ENCODE peak calls at places on chromosomes 2 and 18, in nine cellular contexts. D is bronchial epithelial cell, Z is psoas muscle, B is cardiac fibroblast, F is fibroblast of lung, J is transverse colon, Q is astrocyte of the spinal cord, T is ovary, O is tibial artery. Y is an unnamed sample.

GRCh38 chr2:70948350-70949003 is 12.8 kb downstream of the ATP6V1B1 start:
- DNase-seq in B (peak), T (peak), Q (peak), D (peak), Z (peak), F (peak), O (peak), J (peak), Y (peak)

GRCh38 chr2:100141906-100142305 is 484 bp downstream of the AFF3 start:
- DNase-seq in F (no peak), J (no peak), T (no peak), O (no peak), Q (no peak), Z (no peak), D (no peak), B (no peak), Y (no peak)

GRCh38 chr2:6896930-6897759 is 19.6 kb downstream of the RSAD2 start:
- DNase-seq in Q (peak), T (no peak), B (peak), F (peak), Z (no peak), D (peak), J (no peak), O (no peak), Y (no peak)

GRCh38 chr2:161946489-161947107 is 127.4 kb downstream of the DPP4 start:
- DNase-seq in D (peak), Z (no peak), Q (peak), F (peak), B (peak), O (no peak), J (no peak), T (no peak), Y (no peak)

GRCh38 chr2:183696028-183696427 is 571.8 kb downstream of the NUP35 start:
- DNase-seq in J (no peak), F (no peak), B (no peak), T (no peak), Q (no peak), Z (no peak), O (no peak), D (no peak), Y (no peak)

GRCh38 chr18:3321133-3321812 is 59.3 kb downstream of the MYL12B start:
- DNase-seq in T (no peak), O (no peak), F (peak), Q (peak), J (no peak), Z (no peak), D (peak), B (peak), Y (no peak)

GRCh38 chr2:75920721-75921551 is 210.2 kb upstream of the GCFC2 start:
- DNase-seq in F (no peak), D (no peak), Q (no peak), B (no peak), J (no peak), Z (no peak), T (no peak), O (no peak), Y (no peak)

GRCh38 chr2:218781691-218782528 is at the start of gene CYP27A1:
- DNase-seq in B (peak), F (peak), Z (peak), D (no peak), O (peak), T (peak), J (peak), Q (peak), Y (no peak)

GRCh38 chr18:8020133-8020846 is 453.2 kb downstream of the PTPRM start:
- DNase-seq in Q (peak), B (no peak), Z (no peak), T (no peak), J (no peak), F (peak), D (no peak), O (no peak), Y (no peak)

GRCh38 chr2:218010116-218010837 is 7.5 kb upstream of the TNS1 start:
- DNase-seq in J (peak), Z (peak), Q (no peak), F (peak), T (peak), B (peak), O (peak), D (no peak), Y (no peak)

GRCh38 chr2:1367584-1367983 is 45.7 kb upstream of the TPO start:
- DNase-seq in T (no peak), F (no peak), O (no peak), J (no peak), Z (no peak), B (no peak), D (no peak), Q (no peak), Y (no peak)

GRCh38 chr2:2234398-2234797 is 96.7 kb downstream of the MYT1L start:
- DNase-seq in J (no peak), Z (no peak), O (no peak), D (no peak), B (no peak), F (no peak), T (no peak), Q (no peak), Y (no peak)

GRCh38 chr18:13301691-13302469 is 83.3 kb downstream of the LDLRAD4 start:
- DNase-seq in F (no peak), D (no peak), B (no peak), T (no peak), O (no peak), Q (no peak), Z (no peak), J (no peak), Y (no peak)

GRCh38 chr2:5203356-5203755 is 488.8 kb upstream of the SOX11 start:
- DNase-seq in J (no peak), D (no peak), Z (no peak), B (no peak), O (no peak), T (no peak), F (no peak), Q (no peak), Y (no peak)

GRCh38 chr2:207750315-207750714 is 19.4 kb downstream of the FZD5 start:
- DNase-seq in Z (no peak), D (no peak), T (no peak), O (no peak), B (no peak), Q (no peak), F (no peak), J (no peak), Y (no peak)

GRCh38 chr2:141508806-141509595 is 621.8 kb downstream of the LRP1B start:
- DNase-seq in B (no peak), F (no peak), Z (no peak), Q (no peak), T (no peak), O (no peak), D (no peak), J (no peak), Y (no peak)

GRCh38 chr2:219155054-219155644 is 5.5 kb downstream of the NHEJ1 start:
- DNase-seq in Z (no peak), T (no peak), D (peak), B (peak), Q (peak), F (peak), J (peak), O (no peak), Y (no peak)

GRCh38 chr18:6781179-6781714 is 51.7 kb downstream of the ARHGAP28 start:
- DNase-seq in D (no peak), T (no peak), F (no peak), Q (no peak), J (no peak), Z (no peak), B (no peak), O (no peak), Y (no peak)

GRCh38 chr2:241742320-241742939 is 8.0 kb downstream of the D2HGDH start:
- DNase-seq in B (no peak), Q (no peak), F (no peak), O (no peak), D (no peak), Z (no peak), J (no peak), T (no peak), Y (no peak)

GRCh38 chr18:22391571-22392359 is 25.9 kb downstream of the CTAGE1 start:
- DNase-seq in D (peak), O (peak), Q (peak), B (peak), J (peak), F (peak), T (no peak), Z (peak), Y (no peak)

GRCh38 chr18:29123706-29124530 is 947.0 kb upstream of the CDH2 start:
- DNase-seq in B (peak), O (no peak), T (no peak), J (no peak), Z (no peak), Q (peak), D (peak), F (no peak), Y (no peak)

GRCh38 chr2:152200562-152201465 is 25.3 kb upstream of the STAM2 start:
- DNase-seq in Z (peak), J (peak), D (peak), F (peak), O (peak), B (peak), Q (peak), T (peak), Y (no peak)

GRCh38 chr18:69898241-69898861 is 49.3 kb downstream of the CD226 start:
- DNase-seq in T (no peak), F (peak), O (no peak), Z (no peak), J (no peak), B (no peak), D (no peak), Q (peak), Y (no peak)

GRCh38 chr2:10012963-10013461 is 30.3 kb upstream of the KLF11 start:
- DNase-seq in O (no peak), Q (no peak), B (no peak), J (no peak), D (no peak), Z (no peak), T (no peak), F (no peak), Y (no peak)

GRCh38 chr2:40896358-40896757 is 444.5 kb upstream of the SLC8A1 start:
- DNase-seq in Z (no peak), D (no peak), Q (no peak), B (no peak), F (no peak), J (no peak), T (no peak), O (no peak), Y (no peak)

GRCh38 chr2:11685906-11686470 is 16.0 kb upstream of the NTSR2 start:
- DNase-seq in D (no peak), O (no peak), Q (no peak), F (no peak), Z (no peak), J (no peak), T (no peak), B (no peak), Y (no peak)
- TF ChIP-seq CTCF in D (no peak), O (no peak), Q (no peak), F (no peak), Z (no peak), J (no peak), T (no peak), B (no peak), Y (no peak)

GRCh38 chr2:33115196-33115595 is 168.4 kb downstream of the LTBP1 start:
- DNase-seq in J (no peak), B (peak), F (peak), D (no peak), O (no peak), Q (no peak), T (no peak), Z (no peak), Y (no peak)
- H3K4me3 ChIP-seq in J (no peak), B (no peak), F (no peak), D (no peak), O (no peak), Q (no peak), T (no peak), Z (no peak), Y (no peak)

DNA sequence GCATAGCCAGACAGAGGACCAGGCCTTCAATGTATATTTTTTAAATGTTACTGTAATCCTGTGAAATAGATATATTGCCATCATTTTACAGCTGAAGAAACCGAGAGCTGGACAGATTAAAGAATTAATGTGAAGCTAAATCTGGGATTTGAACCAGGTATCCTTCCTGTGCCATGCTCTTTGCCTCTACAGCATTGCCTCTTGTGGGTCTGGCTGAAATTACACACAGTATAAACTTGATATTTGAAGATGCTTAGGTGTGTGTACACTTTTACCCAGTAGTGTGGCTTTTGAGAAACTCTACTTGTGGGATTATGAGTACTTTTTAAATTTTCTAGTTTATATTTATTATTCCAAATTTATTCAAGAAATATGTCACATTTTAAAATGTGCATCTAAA is 264.5 kb downstream of the CNTNAP5 start:
- DNase-seq in Z (no peak), J (no peak), B (no peak), D (no peak), Q (no peak), T (no peak), O (no peak), F (no peak), Y (no peak)
- TF ChIP-seq CTCF in Z (no peak), J (no peak), B (no peak), D (no peak), Q (no peak), T (no peak), O (no peak), F (no peak), Y (no peak)

DNA sequence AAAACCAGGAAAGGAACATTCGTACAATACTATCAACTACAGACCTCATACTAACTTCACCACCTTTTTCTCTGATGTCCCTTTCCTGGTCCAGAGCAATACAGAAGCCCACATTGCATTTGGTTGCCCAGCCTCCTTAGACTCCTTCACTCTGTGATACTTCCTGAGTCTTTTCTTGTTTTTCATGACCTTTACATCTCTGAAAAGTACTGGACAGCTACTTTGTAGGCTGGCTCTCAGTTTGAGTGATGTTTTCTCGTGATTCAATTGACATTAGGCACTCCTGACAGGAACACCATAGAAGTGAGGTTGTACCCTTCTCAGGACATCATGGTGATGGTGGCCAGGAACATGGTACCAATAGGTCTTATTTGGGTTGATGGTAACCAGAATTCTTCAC is 185.9 kb upstream of the SLC39A10 start:
- DNase-seq in O (no peak), Q (no peak), J (no peak), D (no peak), T (no peak), Z (no peak), F (no peak), B (no peak), Y (no peak)
- H3K4me3 ChIP-seq in O (no peak), Q (no peak), J (no peak), D (no peak), T (no peak), Z (no peak), F (no peak), B (no peak), Y (no peak)